ENCODE peak calls at places on chromosomes 12 and 14, in five cellular contexts. C is COR-L47, I is stromal cell of bone marrow, Q is GM06990, M is left ventricle myocardium inferior. X is an unnamed sample.

GRCh38 chr12:104865080-104865479 is 93.0 kb downstream of the SLC41A2 start:
- DNase-seq in Q (peak), C (no peak), I (no peak), M (no peak), X (no peak)

GRCh38 chr12:108800591-108800990 is 56.8 kb downstream of the SSH1 start:
- DNase-seq in M (no peak), C (no peak), I (no peak), Q (no peak), X (no peak)

GRCh38 chr12:95613021-95613420 is 61.7 kb upstream of the USP44 start:
- DNase-seq in Q (no peak), M (no peak), I (no peak), C (no peak), X (no peak)

GRCh38 chr12:19547258-19547657 is 108.0 kb downstream of the AEBP2 start:
- DNase-seq in M (no peak), C (no peak), I (no peak), Q (no peak), X (no peak)

GRCh38 chr14:67510836-67511235 is 22.3 kb upstream of the PLEKHH1 start:
- DNase-seq in M (no peak), C (no peak), Q (no peak), I (no peak), X (peak)

GRCh38 chr12:3047961-3048360 is 29.2 kb upstream of the TSPAN9 start:
- DNase-seq in C (no peak), Q (no peak), M (peak), I (no peak), X (no peak)

GRCh38 chr12:45464699-45465098 is 248.8 kb downstream of the ANO6 start:
- DNase-seq in C (no peak), I (no peak), M (no peak), Q (no peak), X (no peak)

GRCh38 chr12:65123435-65124063 is 2.4 kb upstream of the WIF1 start:
- DNase-seq in Q (peak), C (peak), I (peak), M (no peak), X (peak)

GRCh38 chr14:104246401-104247335 is 108.3 kb downstream of the KIF26A start:
- DNase-seq in C (no peak), Q (no peak), M (no peak), I (no peak), X (no peak)

GRCh38 chr12:56716458-56716857 is 8.6 kb downstream of the NACA start:
- DNase-seq in Q (no peak), I (no peak), M (no peak), C (no peak), X (no peak)

GRCh38 chr14:72701232-72701555 is 192.7 kb downstream of the DPF3 start:
- DNase-seq in I (no peak), C (no peak), M (no peak), Q (no peak), X (no peak)

GRCh38 chr14:100045687-100046344 is 19.4 kb upstream of the EVL start:
- DNase-seq in M (no peak), C (no peak), I (no peak), Q (no peak), X (no peak)

GRCh38 chr14:94673071-94673470 is 60.9 kb downstream of the SERPINA3 start:
- DNase-seq in C (no peak), I (no peak), Q (no peak), M (no peak), X (no peak)

GRCh38 chr12:62629971-62630739 is 163.5 kb downstream of the MON2 start:
- DNase-seq in I (no peak), C (peak), Q (no peak), M (no peak), X (no peak)

GRCh38 chr14:61608245-61609142 is 86.8 kb upstream of the HIF1A start:
- DNase-seq in M (no peak), C (peak), I (no peak), Q (no peak), X (peak)

GRCh38 chr12:94925206-94925605 is 78.3 kb downstream of the NDUFA12 start:
- DNase-seq in M (no peak), Q (no peak), I (no peak), C (no peak), X (no peak)

GRCh38 chr12:42445891-42446290 is 119.9 kb downstream of the PPHLN1 start:
- DNase-seq in M (no peak), I (no peak), Q (no peak), C (no peak), X (no peak)

GRCh38 chr12:52250048-52250990 is 17.3 kb downstream of the KRT7 start:
- DNase-seq in Q (no peak), C (no peak), M (no peak), I (no peak), X (no peak)

GRCh38 chr14:98999901-99000300 is 272.1 kb downstream of the BCL11B start:
- DNase-seq in Q (no peak), C (no peak), I (no peak), M (no peak), X (no peak)

GRCh38 chr12:122089080-122089479 is 10.5 kb downstream of the MLXIP start:
- DNase-seq in M (no peak), C (no peak), Q (no peak), I (no peak), X (no peak)

GRCh38 chr12:53190108-53190729 is 9.5 kb upstream of the CSAD start:
- DNase-seq in C (peak), I (peak), M (peak), Q (no peak), X (peak)

GRCh38 chr12:118136559-118137003 is 657 bp downstream of the PEBP1 start:
- DNase-seq in C (no peak), M (peak), I (peak), Q (peak), X (peak)

GRCh38 chr12:12810507-12811143 is 2.5 kb upstream of the DDX47 start:
- DNase-seq in Q (no peak), I (no peak), M (no peak), C (no peak), X (no peak)

GRCh38 chr14:31717294-31718085 is 156.3 kb downstream of the NUBPL start:
- DNase-seq in C (no peak), I (peak), M (no peak), Q (no peak), X (no peak)

GRCh38 chr12:25423355-25423754 is 129.7 kb downstream of the LMNTD1 start:
- DNase-seq in Q (no peak), C (no peak), I (no peak), M (no peak), X (no peak)

GRCh38 chr12:44628180-44628579 is 247.9 kb downstream of the NELL2 start:
- DNase-seq in I (no peak), C (no peak), M (no peak), Q (no peak), X (no peak)

GRCh38 chr14:32702571-32702970 is 236.1 kb upstream of the NPAS3 start:
- DNase-seq in C (no peak), M (peak), I (no peak), Q (no peak), X (peak)

GRCh38 chr14:102922490-102923200 is at the start of gene AMN:
- DNase-seq in Q (no peak), I (no peak), C (no peak), M (no peak), X (peak)

X was measured in Daoy.